ENCODE peak calls at places on chromosomes 5 and 9, in seven cellular contexts. V is right lobe of liver, Z is kidney tubule cell, U is AG20443, M is kidney, G is AG10803, H is fibroblast of the aortic adventitia. D is an unnamed sample.
A peak's percentile ranks its signal among the peaks of the same experiment; 100 is the strongest.

GRCh38 chr9:3922846-3923245 is 377.0 kb downstream of the GLIS3 start:
- DNase-seq in V (no peak), Z (no peak), U (no peak), M (no peak), G (no peak), H (no peak), D (no peak)

GRCh38 chr5:131630208-131630962 is 4.6 kb downstream of the RAPGEF6 start:
- DNase-seq in V (no peak), Z (no peak), U (no peak), M (no peak), G (no peak), H (no peak), D (no peak)

GRCh38 chr9:35518212-35518917 is 28.5 kb downstream of the RUSC2 start:
- DNase-seq in V (peak; percentile 51), Z (peak; percentile 100), U (peak; percentile 83), M (no peak), G (peak; percentile 99), H (peak; percentile 93), D (peak; percentile 93)

GRCh38 chr5:103340717-103341397 is 82.3 kb downstream of the MACIR start:
- DNase-seq in V (no peak), Z (no peak), U (no peak), M (no peak), G (peak; percentile 15), H (peak; percentile 21), D (no peak)

GRCh38 chr5:21654-22233 is 70.2 kb upstream of the PLEKHG4B start:
- DNase-seq in V (no peak), Z (peak; percentile 47), U (no peak), M (no peak), G (peak; percentile 31), H (peak; percentile 7), D (no peak)

GRCh38 chr9:2853517-2853916 is 9.6 kb upstream of the PUM3 start:
- DNase-seq in V (no peak), Z (no peak), U (no peak), M (no peak), G (no peak), H (no peak), D (no peak)

GRCh38 chr5:119708076-119708790 is 78.9 kb downstream of the FAM170A start:
- DNase-seq in V (no peak), Z (no peak), U (no peak), M (no peak), G (no peak), H (no peak), D (no peak)

GRCh38 chr5:120405291-120405864 is 58.7 kb upstream of the PRR16 start:
- DNase-seq in V (no peak), Z (peak; percentile 60), U (peak; percentile 42), M (no peak), G (peak; percentile 78), H (peak; percentile 77), D (no peak)

GRCh38 chr5:101160002-101160401 is 256.9 kb upstream of the ST8SIA4 start:
- DNase-seq in V (no peak), Z (no peak), U (no peak), M (no peak), G (no peak), H (no peak), D (no peak)

GRCh38 chr5:103407399-103407798 is 148.8 kb downstream of the MACIR start:
- DNase-seq in V (no peak), Z (peak; percentile 22), U (peak; percentile 24), M (no peak), G (peak; percentile 54), H (no peak), D (no peak)

GRCh38 chr5:154727361-154727760 is 27.8 kb upstream of the LARP1 start:
- DNase-seq in V (no peak), Z (no peak), U (no peak), M (no peak), G (no peak), H (no peak), D (no peak)

GRCh38 chr5:151902215-151902614 is 22.4 kb downstream of the GLRA1 start:
- DNase-seq in V (no peak), Z (no peak), U (no peak), M (no peak), G (no peak), H (no peak), D (no peak)

GRCh38 chr5:131379723-131380122 is 115.9 kb downstream of the CDC42SE2 start:
- DNase-seq in V (no peak), Z (peak; percentile 94), U (peak; percentile 15), M (no peak), G (no peak), H (no peak), D (no peak)

GRCh38 chr5:41882765-41883164 is 12.5 kb upstream of the OXCT1 start:
- DNase-seq in V (no peak), Z (no peak), U (no peak), M (no peak), G (no peak), H (no peak), D (no peak)

GRCh38 chr9:113409481-113409880 is 994 bp downstream of the POLE3 start:
- DNase-seq in V (no peak), Z (peak; percentile 10), U (no peak), M (no peak), G (no peak), H (no peak), D (no peak)

GRCh38 chr5:171313481-171314206 is 4.6 kb downstream of the TLX3 start:
- DNase-seq in V (no peak), Z (no peak), U (no peak), M (peak; percentile 61), G (no peak), H (no peak), D (no peak)

GRCh38 chr5:108386345-108387061 is 4.6 kb upstream of the FBXL17 start:
- DNase-seq in V (no peak), Z (no peak), U (peak; percentile 8), M (no peak), G (peak; percentile 45), H (no peak), D (no peak)

GRCh38 chr9:33506626-33507370 is 17.3 kb upstream of the ANKRD18B start:
- DNase-seq in V (no peak), Z (peak; percentile 100), U (peak; percentile 18), M (no peak), G (peak; percentile 94), H (peak; percentile 97), D (peak; percentile 91)

GRCh38 chr5:122469520-122469919 is 157.5 kb downstream of the SNCAIP start:
- DNase-seq in V (no peak), Z (no peak), U (no peak), M (no peak), G (no peak), H (no peak), D (no peak)

GRCh38 chr5:141564216-141564692 is 54.5 kb downstream of the DIAPH1 start:
- DNase-seq in V (peak; percentile 62), Z (peak; percentile 94), U (peak; percentile 65), M (no peak), G (peak; percentile 97), H (peak; percentile 98), D (peak; percentile 84)

GRCh38 chr9:124697326-124698200 is 73.5 kb downstream of the NR6A1 start:
- DNase-seq in V (no peak), Z (peak; percentile 61), U (no peak), M (no peak), G (peak; percentile 55), H (peak; percentile 58), D (no peak)

GRCh38 chr9:83197611-83198010 is 134.7 kb upstream of the RASEF start:
- DNase-seq in V (no peak), Z (no peak), U (no peak), M (no peak), G (no peak), H (no peak), D (no peak)

GRCh38 chr9:38467404-38467803 is 43.1 kb upstream of the IGFBPL1 start:
- DNase-seq in V (no peak), Z (no peak), U (no peak), M (no peak), G (no peak), H (no peak), D (no peak)

GRCh38 chr5:32504923-32505596 is 60.5 kb upstream of the ZFR start:
- DNase-seq in V (no peak), Z (no peak), U (peak; percentile 85), M (peak; percentile 89), G (peak; percentile 98), H (peak; percentile 98), D (no peak)

GRCh38 chr9:26833792-26834191 is 58.8 kb downstream of the CAAP1 start:
- DNase-seq in V (no peak), Z (peak; percentile 9), U (peak; percentile 27), M (no peak), G (peak; percentile 16), H (no peak), D (no peak)

GRCh38 chr9:109488791-109489492 is 9.2 kb downstream of the PTPN3 start:
- DNase-seq in V (no peak), Z (peak; percentile 44), U (no peak), M (no peak), G (no peak), H (no peak), D (no peak)